ENCODE peak calls at places on chromosome 18, in five cellular contexts. H, X, I, L and Z are unnamed samples.

GRCh38 chr18:41532344-41533086 is 422.5 kb upstream of the PIK3C3 start:
- DNase-seq in H (no peak), X (peak), I (no peak), L (no peak), Z (no peak)

GRCh38 chr18:76425299-76426101 is 69.5 kb downstream of the ZNF516 start:
- DNase-seq in H (no peak), X (no peak), I (no peak), L (no peak), Z (no peak)

GRCh38 chr18:74146756-74147155 is 878 bp downstream of the FBXO15 start:
- DNase-seq in H (no peak), X (no peak), I (no peak), L (no peak), Z (no peak)

GRCh38 chr18:75525331-75525730 is 97.8 kb upstream of the SMIM21 start:
- DNase-seq in H (no peak), X (no peak), I (no peak), L (no peak), Z (no peak)

GRCh38 chr18:55079481-55080350 is 120.5 kb upstream of the CCDC68 start:
- DNase-seq in H (no peak), X (no peak), I (no peak), L (no peak), Z (no peak)

GRCh38 chr18:27583021-27583420 is 397.9 kb upstream of the CHST9 start:
- DNase-seq in H (no peak), X (no peak), I (no peak), L (peak), Z (no peak)

GRCh38 chr18:76505611-76506010 is 10.6 kb upstream of the ZNF516 start:
- DNase-seq in H (no peak), X (no peak), I (no peak), L (no peak), Z (no peak)

GRCh38 chr18:21762181-21762772 is 21.7 kb downstream of the MIB1 start:
- DNase-seq in H (no peak), X (no peak), I (no peak), L (no peak), Z (no peak)

GRCh38 chr18:2982452-2983172 is 30.3 kb downstream of the LPIN2 start:
- DNase-seq in H (no peak), X (peak), I (no peak), L (no peak), Z (no peak)

GRCh38 chr18:4854664-4855063 is 342.4 kb downstream of the AKAIN1 start:
- DNase-seq in H (no peak), X (no peak), I (no peak), L (no peak), Z (no peak)

GRCh38 chr18:59516356-59517155 is 157.5 kb upstream of the LMAN1 start:
- DNase-seq in H (no peak), X (peak), I (no peak), L (peak), Z (no peak)

GRCh38 chr18:24514439-24514838 is 54.0 kb downstream of the HRH4 start:
- DNase-seq in H (no peak), X (peak), I (no peak), L (no peak), Z (no peak)

GRCh38 chr18:5068856-5069255 is 128.2 kb downstream of the AKAIN1 start:
- DNase-seq in H (no peak), X (no peak), I (no peak), L (no peak), Z (no peak)

GRCh38 chr18:51196116-51196810 is 1.2 kb downstream of the MEX3C start:
- DNase-seq in H (peak), X (no peak), I (no peak), L (no peak), Z (peak)

GRCh38 chr18:26545737-26546136 is 2.6 kb downstream of the KCTD1 start:
- DNase-seq in H (no peak), X (no peak), I (no peak), L (no peak), Z (no peak)

GRCh38 chr18:55732227-55733106 is 144.5 kb upstream of the TCF4 start:
- DNase-seq in H (no peak), X (peak), I (no peak), L (no peak), Z (no peak)

GRCh38 chr18:47931707-47932103 is 1.2 kb upstream of the SMAD2 start:
- DNase-seq in H (peak), X (no peak), I (no peak), L (no peak), Z (no peak)
- TF ChIP-seq CTCF in H (no peak), X (no peak), I (peak), L (no peak), Z (no peak)

GRCh38 chr18:62957885-62958472 is 242.6 kb downstream of the PHLPP1 start:
- DNase-seq in H (no peak), X (peak), I (no peak), L (no peak), Z (peak)
- TF ChIP-seq CTCF in H (peak), X (peak), I (peak), L (peak), Z (peak)

GRCh38 chr18:47448956-47449355 is 197.5 kb upstream of the SKOR2 start:
- DNase-seq in H (no peak), X (no peak), I (no peak), L (no peak), Z (peak)
- TF ChIP-seq CTCF in H (no peak), X (no peak), I (no peak), L (no peak), Z (no peak)

GRCh38 chr18:46028536-46028891 is 43.5 kb downstream of the PSTPIP2 start:
- DNase-seq in H (no peak), X (peak), I (no peak), L (no peak), Z (no peak)
- TF ChIP-seq CTCF in H (no peak), X (no peak), I (no peak), L (no peak), Z (no peak)

DNA sequence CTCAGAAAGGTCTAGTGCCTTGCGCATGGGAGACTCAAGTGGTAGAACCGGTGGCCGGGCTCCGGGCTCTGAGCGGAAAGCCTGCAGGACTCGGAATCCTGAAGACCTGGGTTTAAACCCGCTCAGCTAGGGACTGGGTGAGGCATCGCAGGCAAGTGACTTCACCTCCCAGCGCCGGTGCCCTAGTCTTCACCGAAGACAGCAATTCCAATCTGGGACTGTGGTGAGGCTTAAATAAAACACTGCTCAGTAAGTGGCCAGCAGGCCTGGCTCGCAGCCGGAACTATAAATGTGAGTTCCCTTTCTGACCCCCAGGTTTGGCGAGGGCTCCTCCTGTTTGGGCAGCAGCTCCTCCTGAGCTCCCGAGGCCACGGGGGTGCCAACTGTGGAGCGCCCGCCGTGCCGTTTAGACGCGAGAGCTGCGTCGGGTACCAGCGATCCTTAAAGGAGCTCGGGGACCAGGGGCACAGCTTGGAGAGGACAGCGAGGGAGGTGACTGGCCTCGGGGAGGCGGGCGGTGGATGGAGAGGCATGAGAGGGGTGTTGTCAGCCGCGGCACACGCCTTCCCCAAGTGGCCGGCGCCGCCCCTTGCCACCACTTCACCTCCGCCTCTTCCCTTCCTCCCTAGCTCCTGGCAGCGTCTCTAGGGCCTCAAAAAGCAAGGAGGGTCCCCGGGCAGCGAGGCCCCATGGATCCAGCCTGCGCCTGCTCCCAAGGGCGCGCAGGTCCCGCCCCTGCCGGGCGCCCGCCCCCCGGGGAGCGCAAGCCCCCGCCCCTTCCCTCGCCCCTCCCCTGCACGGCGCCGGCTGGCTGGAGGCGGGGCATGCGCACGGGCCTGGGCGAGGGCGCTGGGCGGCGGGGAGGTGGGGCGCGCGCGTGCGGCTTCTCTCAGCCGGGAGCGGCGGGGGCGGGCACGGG is 736 bp upstream of the MTCL1 start:
- DNase-seq in H (peak), X (peak), I (peak), L (no peak), Z (peak)
- TF ChIP-seq CTCF in H (no peak), X (no peak), I (no peak), L (no peak), Z (no peak)